ENCODE peak calls at places on chromosomes 1 and 21, in five cellular contexts. H, L, Q, Z and R are unnamed samples.

GRCh38 chr21:33685613-33686197 is 43.4 kb downstream of the ITSN1 start:
- DNase-seq in H (no peak), L (no peak), Q (peak; percentile 66), Z (no peak), R (peak; percentile 58)

GRCh38 chr1:18722270-18722669 is 91.6 kb downstream of the PAX7 start:
- DNase-seq in H (no peak), L (no peak), Q (no peak), Z (no peak), R (no peak)

GRCh38 chr1:205452906-205453305 is 2.9 kb downstream of the BLACAT1 start:
- DNase-seq in H (no peak), L (no peak), Q (no peak), Z (no peak), R (no peak)

GRCh38 chr1:111045033-111045722 is 81.5 kb upstream of the LRIF1 start:
- DNase-seq in H (no peak), L (no peak), Q (no peak), Z (no peak), R (no peak)

GRCh38 chr1:35554261-35555211 is 2.7 kb downstream of the KIAA0319L start:
- DNase-seq in H (no peak), L (no peak), Q (no peak), Z (no peak), R (no peak)

GRCh38 chr1:35506960-35507901 is 50.0 kb downstream of the KIAA0319L start:
- DNase-seq in H (no peak), L (no peak), Q (no peak), Z (no peak), R (no peak)

GRCh38 chr21:46627726-46628125 is 7.7 kb upstream of the PRMT2 start:
- DNase-seq in H (no peak), L (no peak), Q (no peak), Z (no peak), R (no peak)

GRCh38 chr1:38213720-38214367 is 167.3 kb upstream of the POU3F1 start:
- DNase-seq in H (no peak), L (no peak), Q (no peak), Z (no peak), R (no peak)

GRCh38 chr1:228459091-228459993 is 27.8 kb upstream of the RNF187 start:
- DNase-seq in H (no peak), L (peak; percentile 74), Q (peak; percentile 85), Z (peak; percentile 52), R (no peak)

GRCh38 chr21:45620201-45620600 is 23.3 kb upstream of the PCBP3 start:
- DNase-seq in H (no peak), L (no peak), Q (no peak), Z (no peak), R (no peak)

GRCh38 chr1:205279986-205280385 is 41.6 kb downstream of the NUAK2 start:
- DNase-seq in H (no peak), L (no peak), Q (no peak), Z (no peak), R (no peak)

GRCh38 chr1:66542811-66543767 is 9.1 kb downstream of the SGIP1 start:
- DNase-seq in H (peak; percentile 93), L (no peak), Q (peak; percentile 95), Z (no peak), R (no peak)

GRCh38 chr1:19505694-19506457 is 20.5 kb upstream of the CAPZB start:
- DNase-seq in H (no peak), L (no peak), Q (no peak), Z (no peak), R (no peak)

GRCh38 chr1:221117548-221117951 is 238.3 kb downstream of the HLX start:
- DNase-seq in H (no peak), L (peak; percentile 73), Q (peak; percentile 77), Z (no peak), R (peak; percentile 96)

GRCh38 chr1:218478336-218478735 is 133.2 kb downstream of the TGFB2 start:
- DNase-seq in H (no peak), L (no peak), Q (peak; percentile 20), Z (no peak), R (no peak)

GRCh38 chr1:199292873-199293272 is 654.0 kb downstream of the PTPRC start:
- DNase-seq in H (no peak), L (no peak), Q (no peak), Z (no peak), R (no peak)

GRCh38 chr1:99820546-99820945 is 29.6 kb upstream of the AGL start:
- DNase-seq in H (no peak), L (no peak), Q (no peak), Z (no peak), R (no peak)

GRCh38 chr21:34147835-34148804 is 74.7 kb downstream of the MRPS6 start:
- DNase-seq in H (no peak), L (no peak), Q (peak; percentile 33), Z (no peak), R (no peak)

GRCh38 chr1:30024411-30025195 is 698.8 kb downstream of the MATN1 start:
- DNase-seq in H (no peak), L (no peak), Q (no peak), Z (peak; percentile 5), R (no peak)

GRCh38 chr1:41898191-41898713 is 20.5 kb downstream of the HIVEP3 start:
- DNase-seq in H (no peak), L (no peak), Q (peak; percentile 62), Z (no peak), R (no peak)

GRCh38 chr1:235675152-235675890 is 25.7 kb upstream of the GNG4 start:
- DNase-seq in H (no peak), L (no peak), Q (peak; percentile 18), Z (no peak), R (no peak)

GRCh38 chr1:27356628-27357280 is 10.0 kb downstream of the MAP3K6 start:
- DNase-seq in H (no peak), L (no peak), Q (no peak), Z (no peak), R (no peak)

GRCh38 chr1:72322910-72323309 is 40.6 kb upstream of the NEGR1 start:
- DNase-seq in H (no peak), L (no peak), Q (no peak), Z (no peak), R (no peak)

GRCh38 chr1:3071507-3072177 is 2.6 kb downstream of the PRDM16 start:
- DNase-seq in H (no peak), L (no peak), Q (no peak), Z (no peak), R (no peak)

GRCh38 chr1:3069491-3070303 is 694 bp downstream of the PRDM16 start:
- DNase-seq in H (no peak), L (peak; percentile 52), Q (peak; percentile 19), Z (peak; percentile 34), R (no peak)

GRCh38 chr1:3070304-3070653 is 1.3 kb downstream of the PRDM16 start:
- DNase-seq in H (no peak), L (no peak), Q (no peak), Z (no peak), R (no peak)

GRCh38 chr1:3072178-3072947 is 3.4 kb downstream of the PRDM16 start:
- DNase-seq in H (no peak), L (peak; percentile 39), Q (no peak), Z (no peak), R (no peak)

GRCh38 chr1:3070654-3071506 is 1.9 kb downstream of the PRDM16 start:
- DNase-seq in H (no peak), L (peak; percentile 47), Q (no peak), Z (no peak), R (no peak)
- H3K27me3 ChIP-seq in H (no peaks in the 10 kb centered on the region), L (peaks cover 87% of the 10 kb centered on the region), Q (peaks cover 70% of the 10 kb centered on the region), Z (peaks cover 75% of the 10 kb centered on the region), R (peaks cover 84% of the 10 kb centered on the region)

GRCh38 chr1:171083222-171083621 is 7.5 kb upstream of the FMO3 start:
- DNase-seq in H (no peak), L (no peak), Q (no peak), Z (no peak), R (no peak)

GRCh38 chr1:171084879-171085278 is 5.8 kb upstream of the FMO3 start:
- DNase-seq in H (no peak), L (no peak), Q (no peak), Z (no peak), R (no peak)

GRCh38 chr1:171081994-171082295 is 8.8 kb upstream of the FMO3 start:
- DNase-seq in H (no peak), L (no peak), Q (no peak), Z (no peak), R (no peak)

GRCh38 chr1:171084091-171084490 is 6.6 kb upstream of the FMO3 start:
- DNase-seq in H (no peak), L (no peak), Q (no peak), Z (no peak), R (no peak)

GRCh38 chr1:171081220-171081993 is 9.3 kb upstream of the FMO3 start:
- DNase-seq in H (no peak), L (no peak), Q (peak; percentile 64), Z (no peak), R (no peak)
- TF ChIP-seq CTCF in H (peak; percentile 42), L (peak; percentile 35), Q (peak; percentile 65), Z (peak; percentile 52), R (peak; percentile 12)

GRCh38 chr1:155127105-155127671 is 488 bp upstream of the EFNA1 start:
- DNase-seq in H (no peak), L (peak; percentile 58), Q (peak; percentile 57), Z (peak; percentile 47), R (peak; percentile 78)
- H3K27me3 ChIP-seq in H (no peaks in the 10 kb centered on the region), L (peaks cover 31% of the 10 kb centered on the region), Q (peaks cover 44% of the 10 kb centered on the region), Z (no peaks in the 10 kb centered on the region), R (no peaks in the 10 kb centered on the region)

GRCh38 chr1:46667782-46668760 is at the start of gene ATPAF1:
- DNase-seq in H (peak; percentile 33), L (peak; percentile 90), Q (peak; percentile 57), Z (peak; percentile 70), R (peak; percentile 14)
- TF ChIP-seq CTCF in H (no peak), L (no peak), Q (no peak), Z (no peak), R (no peak)

GRCh38 chr1:159204071-159204790 is 444 bp upstream of the ACKR1 start:
- DNase-seq in H (no peak), L (no peak), Q (no peak), Z (no peak), R (no peak)

GRCh38 chr1:159203621-159204020 is 1.1 kb upstream of the ACKR1 start:
- DNase-seq in H (no peak), L (no peak), Q (no peak), Z (no peak), R (no peak)

GRCh38 chr1:159205225-159205624 is 550 bp downstream of the ACKR1 start:
- DNase-seq in H (no peak), L (no peak), Q (no peak), Z (no peak), R (no peak)

GRCh38 chr1:159207080-159207479 is 2.4 kb downstream of the ACKR1 start:
- DNase-seq in H (no peak), L (no peak), Q (no peak), Z (no peak), R (no peak)

GRCh38 chr1:159204791-159205141 is at the start of gene ACKR1:
- DNase-seq in H (no peak), L (no peak), Q (no peak), Z (no peak), R (no peak)
- H3K27me3 ChIP-seq in H (peaks cover 13% of the 10 kb centered on the region), L (peaks cover 32% of the 10 kb centered on the region), Q (peaks cover 2% of the 10 kb centered on the region), Z (peaks cover 17% of the 10 kb centered on the region), R (no peaks in the 10 kb centered on the region)

GRCh38 chr1:11364170-11364569 is 91.2 kb downstream of the UBIAD1 start:
- DNase-seq in H (no peak), L (peak; percentile 67), Q (no peak), Z (no peak), R (no peak)
- TF ChIP-seq CTCF in H (peak; percentile 84), L (peak; percentile 63), Q (peak; percentile 6), Z (no peak), R (peak; percentile 10)